ENCODE peak calls at places on chromosomes 5 and 9, in eight cellular contexts. S is fibroblast of mammary gland, V is brain microvascular endothelial cell, I is C1 segment of cervical spinal cord, H is Calu3, J is NCI-H2029 treated with DMSO at 0.1 percent for 48 hours, P is fibroblast of lung, Q is kidney tubule cell. L is an unnamed sample.

GRCh38 chr5:91272858-91273257 is 110.3 kb downstream of the ARRDC3 start:
- DNase-seq in J (peak), P (no peak), V (peak), S (no peak), I (no peak), Q (peak), H (no peak), L (no peak)

GRCh38 chr5:167582263-167582662 is 709.2 kb upstream of the WWC1 start:
- DNase-seq in V (no peak), Q (peak), S (peak), P (peak), J (no peak), I (no peak), H (no peak), L (no peak)

GRCh38 chr5:54037205-54037604 is 273.2 kb downstream of the ARL15 start:
- DNase-seq in S (no peak), P (no peak), V (no peak), I (no peak), H (no peak), J (no peak), Q (no peak), L (no peak)

GRCh38 chr5:113047234-113047633 is 70.6 kb downstream of the DCP2 start:
- DNase-seq in V (no peak), I (no peak), P (no peak), J (no peak), S (no peak), Q (peak), H (peak), L (no peak)

GRCh38 chr9:3497857-3498256 is 27.9 kb downstream of the RFX3 start:
- DNase-seq in H (no peak), Q (no peak), P (no peak), J (no peak), V (no peak), I (no peak), S (no peak), L (no peak)

GRCh38 chr5:57495285-57495684 is 12.7 kb upstream of the ACTBL2 start:
- DNase-seq in H (no peak), I (no peak), S (no peak), Q (no peak), J (no peak), V (no peak), P (no peak), L (peak)

GRCh38 chr9:108443741-108444140 is 412.0 kb downstream of the ACTL7B start:
- DNase-seq in V (no peak), J (peak), Q (peak), P (peak), I (no peak), S (peak), H (no peak), L (no peak)

GRCh38 chr5:51156222-51156621 is 227.0 kb upstream of the ISL1 start:
- DNase-seq in H (no peak), J (no peak), P (no peak), I (no peak), S (no peak), Q (no peak), V (no peak), L (no peak)

GRCh38 chr5:56161446-56161838 is 71.7 kb downstream of the ANKRD55 start:
- DNase-seq in H (no peak), V (no peak), S (no peak), I (no peak), Q (no peak), J (no peak), P (no peak), L (no peak)

GRCh38 chr5:38634961-38635369 is 78.5 kb upstream of the LIFR start:
- DNase-seq in Q (peak), P (no peak), V (no peak), I (no peak), H (no peak), J (no peak), S (no peak), L (no peak)

GRCh38 chr5:55218966-55219365 is 8.1 kb downstream of the MCIDAS start:
- DNase-seq in H (peak), V (no peak), S (no peak), Q (peak), P (no peak), J (peak), I (no peak), L (peak)

GRCh38 chr5:128537999-128538248 is at the start of gene FBN2:
- DNase-seq in S (no peak), J (no peak), V (no peak), Q (no peak), I (no peak), H (no peak), P (no peak), L (no peak)

GRCh38 chr9:15243086-15243485 is 63.9 kb downstream of the TTC39B start:
- DNase-seq in P (peak), H (no peak), I (no peak), J (no peak), S (peak), Q (no peak), V (no peak), L (no peak)

GRCh38 chr9:20315672-20316071 is 306.6 kb downstream of the MLLT3 start:
- DNase-seq in P (peak), H (no peak), S (peak), V (peak), Q (peak), J (no peak), I (no peak), L (no peak)

GRCh38 chr9:117644607-117645244 is 59.5 kb upstream of the TLR4 start:
- DNase-seq in S (peak), H (peak), J (peak), I (peak), V (peak), Q (peak), P (peak), L (peak)

GRCh38 chr9:89666950-89667349 is 62.1 kb downstream of the GADD45G start:
- DNase-seq in J (no peak), I (no peak), V (no peak), H (no peak), P (no peak), S (no peak), Q (no peak), L (no peak)

GRCh38 chr9:99445377-99445891 is 223.4 kb downstream of the SEC61B start:
- DNase-seq in S (peak), Q (peak), H (no peak), I (no peak), J (no peak), P (peak), V (peak), L (no peak)

GRCh38 chr5:83104031-83104430 is 26.7 kb downstream of the XRCC4 start:
- DNase-seq in V (peak), Q (no peak), I (no peak), P (no peak), S (no peak), J (no peak), H (no peak), L (no peak)

GRCh38 chr9:77707696-77708095 is 59.6 kb upstream of the GNA14 start:
- DNase-seq in S (peak), V (peak), Q (peak), H (peak), P (peak), J (no peak), I (no peak), L (no peak)

GRCh38 chr9:121776009-121776738 is 124.7 kb downstream of the DAB2IP start:
- DNase-seq in J (no peak), I (no peak), P (no peak), S (no peak), Q (no peak), H (no peak), V (no peak), L (no peak)

GRCh38 chr5:165630211-165630866 is 2124.9 kb downstream of the MAT2B start:
- DNase-seq in J (peak), S (peak), V (peak), H (peak), Q (peak), I (peak), P (peak), L (no peak)

GRCh38 chr9:112917987-112918362 is 27.3 kb upstream of the SLC46A2 start:
- DNase-seq in H (no peak), J (no peak), I (no peak), P (no peak), Q (no peak), S (no peak), V (no peak), L (no peak)

GRCh38 chr5:138132543-138132942 is 6.7 kb downstream of the NME5 start:
- DNase-seq in J (no peak), H (no peak), P (no peak), I (no peak), Q (no peak), V (no peak), S (no peak), L (no peak)

GRCh38 chr5:174680901-174681565 is 43.3 kb upstream of the MSX2 start:
- DNase-seq in P (no peak), S (no peak), J (no peak), I (no peak), V (no peak), H (no peak), Q (no peak), L (no peak)

GRCh38 chr9:106228861-106229260 is 534.5 kb downstream of the TMEM38B start:
- DNase-seq in V (no peak), J (no peak), H (no peak), I (no peak), Q (no peak), P (no peak), S (no peak), L (no peak)